ENCODE peak calls at places on chromosomes 12 and 14, in four cellular contexts. G is body of pancreas; Z is T-helper 2 cell; R is naive thymus-derived CD8-positive, alpha-beta T cell. J is an unnamed sample.

GRCh38 chr12:113359133-113359938 is 949 bp downstream of the PLBD2 start:
- DNase-seq in G (peak), Z (no peak), R (no peak), J (no peak)

GRCh38 chr12:117507547-117507946 is 146.1 kb upstream of the NOS1 start:
- DNase-seq in G (no peak), Z (no peak), R (no peak), J (no peak)

GRCh38 chr12:115609356-115609755 is 668.1 kb downstream of the MED13L start:
- DNase-seq in G (no peak), Z (no peak), R (no peak), J (no peak)

GRCh38 chr12:29783773-29784666 is at the start of gene TMTC1:
- DNase-seq in G (peak), Z (no peak), R (no peak), J (peak)

GRCh38 chr12:67826946-67827719 is 162.1 kb upstream of the IFNG-AS1 start:
- DNase-seq in G (no peak), Z (no peak), R (no peak), J (no peak)

GRCh38 chr12:53231859-53232640 is at the start of gene RARG:
- DNase-seq in G (peak), Z (peak), R (peak), J (peak)

GRCh38 chr12:2129076-2129475 is 76.3 kb downstream of the CACNA1C start:
- DNase-seq in G (no peak), Z (no peak), R (no peak), J (no peak)

GRCh38 chr14:24317141-24317927 is 6.0 kb downstream of the LTB4R start:
- DNase-seq in G (no peak), Z (no peak), R (no peak), J (no peak)

GRCh38 chr14:37150414-37150813 is 22.0 kb downstream of the SLC25A21 start:
- DNase-seq in G (no peak), Z (no peak), R (no peak), J (no peak)

GRCh38 chr14:59347511-59347900 is 117.7 kb downstream of the GPR135 start:
- DNase-seq in G (no peak), Z (no peak), R (no peak), J (no peak)

GRCh38 chr12:15200703-15201102 is 20.5 kb downstream of the RERG start:
- DNase-seq in G (no peak), Z (no peak), R (no peak), J (no peak)

GRCh38 chr12:48175613-48176416 is 7.6 kb upstream of the CCDC184 start:
- DNase-seq in G (no peak), Z (no peak), R (no peak), J (no peak)

GRCh38 chr12:19222566-19222965 is 93.0 kb downstream of the PLEKHA5 start:
- DNase-seq in G (no peak), Z (no peak), R (no peak), J (no peak)

GRCh38 chr12:57085999-57086950 is 2.6 kb upstream of the NAB2 start:
- DNase-seq in G (peak), Z (no peak), R (peak), J (no peak)

GRCh38 chr12:130337476-130338303 is at the start of gene PIWIL1:
- DNase-seq in G (peak), Z (no peak), R (no peak), J (no peak)

GRCh38 chr12:21573733-21574358 is 30.8 kb downstream of the GYS2 start:
- DNase-seq in G (no peak), Z (no peak), R (no peak), J (no peak)

GRCh38 chr12:54411398-54412241 is 7.4 kb downstream of the ITGA5 start:
- DNase-seq in G (no peak), Z (no peak), R (peak), J (no peak)

GRCh38 chr14:53391156-53391555 is 238.0 kb upstream of the DDHD1 start:
- DNase-seq in G (no peak), Z (no peak), R (no peak), J (no peak)

GRCh38 chr12:30582943-30583342 is 112.7 kb downstream of the IPO8 start:
- DNase-seq in G (no peak), Z (no peak), R (no peak), J (no peak)

GRCh38 chr12:57766464-57767311 is at the start of gene CYP27B1:
- DNase-seq in G (no peak), Z (no peak), R (no peak), J (no peak)

GRCh38 chr12:422526-422925 is 21.1 kb downstream of the CCDC77 start:
- DNase-seq in G (no peak), Z (no peak), R (no peak), J (no peak)

GRCh38 chr14:50658203-50658602 is 9.9 kb downstream of the SAV1 start:
- DNase-seq in G (no peak), Z (no peak), R (no peak), J (no peak)

GRCh38 chr14:89625208-89625987 is 208.4 kb upstream of the FOXN3 start:
- DNase-seq in G (peak), Z (no peak), R (no peak), J (no peak)

GRCh38 chr12:66441905-66442559 is 139.7 kb downstream of the HELB start:
- DNase-seq in G (no peak), Z (no peak), R (no peak), J (no peak)

GRCh38 chr14:37253905-37254304 is 56.2 kb downstream of the MIPOL1 start:
- DNase-seq in G (no peak), Z (no peak), R (no peak), J (no peak)

GRCh38 chr12:50992814-50993213 is 33.4 kb downstream of the SLC11A2 start:
- DNase-seq in G (no peak), Z (no peak), R (no peak), J (no peak)

GRCh38 chr12:87597114-87597513 is 432.1 kb downstream of the C12orf50 start:
- DNase-seq in G (no peak), Z (no peak), R (no peak), J (no peak)

GRCh38 chr12:4037747-4038312 is 164.6 kb upstream of the PARP11 start:
- DNase-seq in G (peak), Z (no peak), R (no peak), J (no peak)

GRCh38 chr12:23699031-23699430 is 250.4 kb downstream of the SOX5 start:
- DNase-seq in G (no peak), Z (no peak), R (no peak), J (no peak)

GRCh38 chr12:117587646-117588287 is 226.3 kb upstream of the NOS1 start:
- DNase-seq in G (peak), Z (no peak), R (peak), J (no peak)

GRCh38 chr14:52553002-52553670 is 500 bp downstream of the GPR137C start:
- DNase-seq in G (peak), Z (no peak), R (peak), J (peak)

GRCh38 chr12:93913845-93914244 is 234.5 kb upstream of the PLXNC1 start:
- DNase-seq in G (no peak), Z (no peak), R (no peak), J (no peak)

GRCh38 chr14:95784137-95784536 is 70.2 kb upstream of the TCL1A start:
- DNase-seq in G (no peak), Z (no peak), R (no peak), J (no peak)

GRCh38 chr14:20560961-20561360 is at the start of gene RNASE9:
- DNase-seq in G (no peak), Z (no peak), R (no peak), J (no peak)

GRCh38 chr12:49548822-49549648 is 10.2 kb downstream of the KCNH3 start:
- DNase-seq in G (no peak), Z (no peak), R (peak), J (no peak)

GRCh38 chr12:2997989-2998670 is 38.9 kb downstream of the TEAD4 start:
- DNase-seq in G (no peak), Z (no peak), R (no peak), J (no peak)

GRCh38 chr12:94516985-94517384 is 57.3 kb upstream of the CEP83 start:
- DNase-seq in G (no peak), Z (no peak), R (no peak), J (no peak)

GRCh38 chr12:125533434-125534029 is 468.3 kb downstream of the AACS start:
- DNase-seq in G (peak), Z (no peak), R (no peak), J (no peak)

GRCh38 chr12:132561784-132562156 is 48.6 kb downstream of the LRCOL1 start:
- DNase-seq in G (peak), Z (no peak), R (no peak), J (no peak)